ENCODE peak calls at places on chromosome 11, in six cellular contexts. U is pancreas; N is hepatocyte; Q is lower lobe of right lung; E is CD8-positive, alpha-beta T cell; B is GM23248. H is an unnamed sample.
A peak's percentile ranks its signal among the peaks of the same experiment; 100 is the strongest.

GRCh38 chr11:12717851-12718291 is 43.6 kb downstream of the TEAD1 start:
- DNase-seq in B (no peak), U (no peak), E (no peak), N (no peak), Q (no peak), H (no peak)

GRCh38 chr11:59641156-59641555 is 25.6 kb upstream of the OSBP start:
- DNase-seq in Q (no peak), B (peak; percentile 26), U (no peak), N (no peak), E (no peak), H (no peak)

GRCh38 chr11:114202011-114202609 is 94.1 kb upstream of the NNMT start:
- DNase-seq in U (no peak), N (no peak), E (no peak), Q (no peak), B (no peak), H (no peak)

GRCh38 chr11:83007909-83008580 is 63.7 kb downstream of the RAB30 start:
- DNase-seq in E (no peak), N (peak; percentile 69), U (peak; percentile 78), B (no peak), Q (peak; percentile 55), H (peak; percentile 59)

GRCh38 chr11:130042093-130042591 is 27.6 kb upstream of the APLP2 start:
- DNase-seq in N (no peak), U (no peak), B (peak; percentile 95), Q (no peak), E (no peak), H (peak; percentile 89)

GRCh38 chr11:128714881-128715280 is 21.0 kb downstream of the FLI1 start:
- DNase-seq in Q (no peak), B (peak; percentile 96), E (no peak), U (no peak), N (no peak), H (no peak)

GRCh38 chr11:14538271-14538925 is 18.2 kb upstream of the PSMA1 start:
- DNase-seq in U (no peak), B (no peak), E (no peak), Q (no peak), N (no peak), H (no peak)

GRCh38 chr11:47523491-47524199 is 29.3 kb downstream of the CELF1 start:
- DNase-seq in N (peak; percentile 71), B (peak; percentile 84), Q (no peak), U (no peak), E (no peak), H (peak; percentile 50)

GRCh38 chr11:4539603-4540219 is 5.3 kb upstream of the OR52M1 start:
- DNase-seq in N (peak; percentile 67), Q (peak; percentile 62), B (peak; percentile 67), U (no peak), E (peak; percentile 2), H (peak; percentile 48)

GRCh38 chr11:12853652-12854296 is 155.3 kb upstream of the RASSF10 start:
- DNase-seq in Q (no peak), U (no peak), E (no peak), B (no peak), N (peak; percentile 78), H (peak; percentile 45)

GRCh38 chr11:26187639-26188038 is 144.3 kb upstream of the ANO3 start:
- DNase-seq in Q (no peak), U (no peak), E (no peak), N (peak; percentile 35), B (peak; percentile 82), H (no peak)

GRCh38 chr11:130340671-130341319 is 26.1 kb upstream of the ZBTB44 start:
- DNase-seq in B (peak; percentile 44), U (no peak), N (no peak), E (no peak), Q (no peak), H (no peak)

GRCh38 chr11:88179141-88179540 is 3.9 kb upstream of the RAB38 start:
- DNase-seq in B (peak; percentile 20), Q (no peak), E (no peak), N (no peak), U (no peak), H (no peak)

GRCh38 chr11:8610532-8611116 is 16.6 kb upstream of the STK33 start:
- DNase-seq in Q (no peak), U (no peak), B (no peak), N (peak; percentile 38), E (no peak), H (no peak)

DNA sequence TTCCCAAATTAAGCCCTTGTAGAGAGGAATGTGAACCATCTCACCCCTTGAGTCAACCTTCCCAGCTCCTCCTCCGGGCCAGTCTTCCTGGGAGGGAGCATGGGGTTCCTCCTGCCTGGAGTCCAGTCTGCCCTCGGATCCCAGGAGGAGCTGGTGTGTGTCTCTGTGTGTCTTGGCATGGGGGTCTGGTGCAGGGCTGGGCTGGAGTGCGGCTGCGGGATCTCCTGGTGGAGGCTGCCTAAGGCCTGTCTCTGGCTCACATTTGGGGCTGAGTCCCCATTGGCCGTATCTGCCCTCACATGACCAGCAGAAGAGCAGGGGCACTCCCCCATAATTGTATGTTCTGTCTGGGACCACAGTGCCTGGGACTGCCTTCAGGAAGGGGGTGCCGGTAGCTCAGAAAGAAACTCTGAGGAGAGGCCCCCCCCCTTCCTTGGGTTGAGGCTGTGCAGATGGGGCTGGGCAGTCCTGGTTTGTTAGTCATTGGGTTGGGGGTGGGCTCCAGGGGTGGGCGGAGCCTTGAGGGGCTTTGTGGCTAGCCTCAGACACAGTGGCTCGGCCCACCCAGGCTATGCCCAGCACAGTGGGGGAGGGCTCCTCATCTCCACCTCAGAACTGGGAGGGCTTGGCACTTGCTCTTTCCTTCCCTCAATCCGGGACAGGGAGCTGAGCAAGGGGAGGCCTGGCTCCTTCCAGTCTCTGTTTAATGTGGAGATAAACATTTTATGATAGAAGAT is 2.9 kb downstream of the C1QTNF5 start:
- DNase-seq in B (peak; percentile 68), Q (peak; percentile 49), N (peak; percentile 85), E (no peak), U (no peak), H (peak; percentile 33)
- H3K4me3 ChIP-seq in B (peak overlapping the region; percentile 45), Q (no peak overlapping the region), N (no peak overlapping the region), E (no peak overlapping the region), U (no peak overlapping the region), H (no peak overlapping the region)

DNA sequence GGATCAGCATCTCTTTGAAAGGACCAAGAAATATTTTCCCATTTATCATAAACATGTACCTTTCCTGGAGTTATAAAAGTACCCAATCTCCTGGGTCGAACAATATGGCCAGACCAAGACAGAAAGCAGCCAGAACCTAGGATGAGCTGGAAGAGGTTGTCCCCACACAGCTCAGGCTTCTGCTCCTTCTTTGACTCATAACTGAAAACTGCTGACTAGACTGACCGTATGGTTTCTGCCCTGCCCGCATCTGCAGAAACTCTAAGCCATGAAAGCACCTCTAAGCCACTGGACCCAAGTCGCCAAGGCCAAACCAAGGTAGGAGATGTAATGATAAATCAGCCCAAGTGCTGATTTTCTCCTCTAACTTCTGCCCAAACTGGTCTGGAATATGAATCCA is 129.8 kb downstream of the OPCML start:
- DNase-seq in U (no peak), E (no peak), Q (no peak), N (no peak), B (no peak), H (no peak)
- H3K4me1 ChIP-seq in U (no peaks in the 10 kb centered on the region), E (no peaks in the 10 kb centered on the region), Q (peaks cover 3% of the 10 kb centered on the region), N (no peaks in the 10 kb centered on the region), B (no peaks in the 10 kb centered on the region), H (peaks cover 12% of the 10 kb centered on the region)

DNA sequence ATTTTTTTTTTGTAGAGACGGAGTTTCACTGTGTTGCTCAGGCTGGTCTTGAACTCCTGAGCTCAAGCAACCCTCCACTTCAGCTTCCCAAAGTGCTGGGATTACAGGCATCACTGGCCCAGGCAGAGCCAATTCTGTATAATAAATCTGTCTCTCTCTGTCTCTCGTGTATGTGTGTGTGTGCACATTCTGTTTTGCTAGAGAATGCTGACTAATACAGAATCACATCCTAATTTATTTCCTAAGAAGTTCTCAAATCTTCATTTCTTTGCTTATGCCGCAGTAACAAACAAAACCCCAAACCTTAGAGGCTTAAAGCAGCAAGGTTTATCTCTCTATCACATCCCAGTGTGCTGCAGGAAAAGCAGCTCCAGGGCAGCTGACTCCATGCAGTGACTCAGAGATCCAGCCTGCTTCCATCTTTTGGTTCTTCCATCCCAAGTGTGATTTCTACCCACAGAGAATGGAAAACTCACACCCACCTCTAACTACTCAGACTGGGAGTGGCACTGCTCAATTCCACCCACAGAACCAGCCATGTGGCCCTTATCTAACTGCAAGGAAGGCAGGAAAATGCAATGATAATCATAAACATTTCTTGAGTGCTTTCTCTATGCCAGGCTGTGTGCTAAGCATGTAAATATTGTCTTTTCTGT is 35.1 kb upstream of the LRRC10B start:
- DNase-seq in U (no peak), N (no peak), E (no peak), Q (no peak), B (peak; percentile 77), H (peak; percentile 32)
- H3K27ac ChIP-seq in U (no peak overlapping the region), N (no peak overlapping the region), E (no peak overlapping the region), Q (no peak overlapping the region), B (peak overlapping the region; percentile 96), H (no peak overlapping the region)

GRCh38 chr11:39990413-39990812 is 1469.0 kb downstream of the LRRC4C start:
- DNase-seq in N (peak; percentile 26), B (no peak), Q (no peak), E (no peak), U (no peak), H (peak; percentile 14)
- H3K4me3 ChIP-seq in N (no peak overlapping the region), B (no peak overlapping the region), Q (no peak overlapping the region), E (no peak overlapping the region), U (no peak overlapping the region), H (no peak overlapping the region)

GRCh38 chr11:2466069-2466801 is 21.4 kb downstream of the KCNQ1 start:
- DNase-seq in Q (no peak), E (no peak), U (peak; percentile 56), N (no peak), B (no peak), H (no peak)
- H3K4me1 ChIP-seq in Q (peaks cover 18% of the 10 kb centered on the region), E (peaks cover 71% of the 10 kb centered on the region), U (peaks cover 26% of the 10 kb centered on the region), N (peaks cover 10% of the 10 kb centered on the region), B (no peaks in the 10 kb centered on the region), H (peaks cover 25% of the 10 kb centered on the region)